ENCODE peak calls at places on chromosome 15, in five cellular contexts. X is gastrocnemius medialis, P is A549, Y is neuronal stem cell, V is fibroblast of lung. M is an unnamed sample.
A peak's percentile ranks its signal among the peaks of the same experiment; 100 is the strongest.

GRCh38 chr15:99014803-99015676 is 7.4 kb upstream of the PGPEP1L start:
- DNase-seq in X (peak; percentile 85), P (peak; percentile 77), Y (peak; percentile 78), V (peak; percentile 77), M (peak; percentile 78)

GRCh38 chr15:29674661-29675533 is 147.4 kb downstream of the TJP1 start:
- DNase-seq in X (no peak), P (peak; percentile 96), Y (peak; percentile 76), V (peak; percentile 71), M (peak; percentile 69)

GRCh38 chr15:55799287-55800212 is 56.6 kb upstream of the PRTG start:
- DNase-seq in X (no peak), P (peak; percentile 63), Y (peak; percentile 69), V (peak; percentile 49), M (no peak)

GRCh38 chr15:100595964-100596363 is 6.0 kb downstream of the LINS1 start:
- DNase-seq in X (no peak), P (no peak), Y (no peak), V (no peak), M (no peak)

GRCh38 chr15:67110958-67111864 is 45.8 kb downstream of the SMAD3 start:
- DNase-seq in X (no peak), P (no peak), Y (no peak), V (peak; percentile 55), M (no peak)

GRCh38 chr15:31273258-31273941 is 53.2 kb upstream of the KLF13 start:
- DNase-seq in X (no peak), P (no peak), Y (no peak), V (no peak), M (no peak)

GRCh38 chr15:59005579-59005978 is 18.1 kb downstream of the RNF111 start:
- DNase-seq in X (no peak), P (no peak), Y (no peak), V (no peak), M (no peak)

GRCh38 chr15:82714026-82714425 is 4.4 kb upstream of the AP3B2 start:
- DNase-seq in X (no peak), P (no peak), Y (no peak), V (no peak), M (no peak)

GRCh38 chr15:23877502-23878412 is 190.7 kb upstream of the NDN start:
- DNase-seq in X (no peak), P (peak; percentile 79), Y (peak; percentile 65), V (peak; percentile 4), M (no peak)

GRCh38 chr15:73383310-73384185 is 14.8 kb upstream of the HCN4 start:
- DNase-seq in X (no peak), P (no peak), Y (no peak), V (no peak), M (no peak)

GRCh38 chr15:100810831-100811230 is 68.8 kb upstream of the ALDH1A3 start:
- DNase-seq in X (no peak), P (no peak), Y (no peak), V (no peak), M (no peak)

GRCh38 chr15:26098801-26099200 is 235.7 kb upstream of the ATP10A start:
- DNase-seq in X (no peak), P (no peak), Y (no peak), V (no peak), M (no peak)

GRCh38 chr15:67948215-67948614 is 105.9 kb upstream of the PIAS1 start:
- DNase-seq in X (no peak), P (no peak), Y (no peak), V (no peak), M (no peak)

GRCh38 chr15:35381328-35381727 is 164.6 kb downstream of the DPH6 start:
- DNase-seq in X (no peak), P (no peak), Y (no peak), V (no peak), M (no peak)

GRCh38 chr15:69926721-69927120 is 171.0 kb downstream of the TLE3 start:
- DNase-seq in X (no peak), P (no peak), Y (no peak), V (no peak), M (no peak)

GRCh38 chr15:26662226-26662750 is 110.6 kb downstream of the GABRB3 start:
- DNase-seq in X (no peak), P (no peak), Y (no peak), V (no peak), M (no peak)

GRCh38 chr15:29670945-29671307 is 151.3 kb downstream of the TJP1 start:
- DNase-seq in X (no peak), P (peak; percentile 99), Y (no peak), V (peak; percentile 83), M (no peak)

GRCh38 chr15:99981223-99981647 is 248.0 kb upstream of the LYSMD4 start:
- DNase-seq in X (no peak), P (no peak), Y (no peak), V (peak; percentile 25), M (no peak)

GRCh38 chr15:73022156-73022555 is 30.1 kb upstream of the NEO1 start:
- DNase-seq in X (no peak), P (no peak), Y (no peak), V (peak; percentile 38), M (no peak)

GRCh38 chr15:101676965-101677364 is 24.8 kb upstream of the TM2D3 start:
- DNase-seq in X (no peak), P (no peak), Y (no peak), V (peak; percentile 7), M (no peak)

GRCh38 chr15:33968224-33968623 is at the start of gene CHRM5:
- DNase-seq in X (no peak), P (no peak), Y (no peak), V (no peak), M (no peak)

GRCh38 chr15:31337352-31338031 is 10.9 kb downstream of the KLF13 start:
- DNase-seq in X (no peak), P (no peak), Y (no peak), V (no peak), M (no peak)

GRCh38 chr15:70202756-70203155 is 105.0 kb upstream of the TLE3 start:
- DNase-seq in X (no peak), P (no peak), Y (no peak), V (peak; percentile 53), M (no peak)

GRCh38 chr15:65421360-65422215 is 1.2 kb downstream of the IGDCC4 start:
- DNase-seq in X (peak; percentile 31), P (no peak), Y (peak; percentile 97), V (peak; percentile 89), M (no peak)

GRCh38 chr15:69531302-69532027 is 78.8 kb downstream of the RPLP1 start:
- DNase-seq in X (no peak), P (no peak), Y (no peak), V (peak; percentile 17), M (no peak)

GRCh38 chr15:39585394-39585841 is 4.5 kb downstream of the THBS1 start:
- DNase-seq in X (no peak), P (no peak), Y (no peak), V (peak; percentile 7), M (no peak)
- H3K4me1 ChIP-seq in X (no peaks in the 10 kb centered on the region), P (peaks cover 26% of the 10 kb centered on the region), Y (peaks cover 19% of the 10 kb centered on the region), V (peaks cover 9% of the 10 kb centered on the region), M (no peaks in the 10 kb centered on the region)

DNA sequence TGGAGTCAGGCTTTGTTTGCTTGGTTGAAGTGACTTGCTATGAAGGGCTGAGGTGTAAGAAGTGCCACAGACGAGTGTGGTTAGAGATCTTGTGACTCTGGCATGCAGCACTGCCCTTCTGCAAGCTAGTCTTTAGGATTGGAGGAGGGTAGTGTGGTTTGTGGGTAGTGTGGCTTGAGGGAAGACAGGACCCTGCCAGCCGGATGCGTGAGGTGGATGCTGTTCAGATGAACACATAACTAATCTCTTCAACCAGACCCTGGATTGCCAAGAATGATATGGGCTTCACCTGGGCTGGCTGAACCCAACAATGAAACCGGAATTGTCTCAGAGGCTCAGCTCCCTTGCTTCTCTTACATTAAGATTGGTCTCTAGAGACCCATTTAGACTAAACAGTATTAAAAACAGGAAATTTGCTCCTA is 32.7 kb downstream of the STARD9 start:
- DNase-seq in X (no peak), P (no peak), Y (no peak), V (peak; percentile 75), M (no peak)
- H3K4me1 ChIP-seq in X (peaks cover 26% of the 10 kb centered on the region), P (no peaks in the 10 kb centered on the region), Y (peaks cover 4% of the 10 kb centered on the region), V (peaks cover 4% of the 10 kb centered on the region), M (peaks cover 11% of the 10 kb centered on the region)

GRCh38 chr15:71612869-71613268 is 197.5 kb upstream of the NR2E3 start:
- DNase-seq in X (no peak), P (no peak), Y (no peak), V (no peak), M (no peak)
- H3K4me1 ChIP-seq in X (peaks cover 10% of the 10 kb centered on the region), P (peaks cover 27% of the 10 kb centered on the region), Y (peaks cover 36% of the 10 kb centered on the region), V (no peaks in the 10 kb centered on the region), M (peaks cover 3% of the 10 kb centered on the region)

GRCh38 chr15:78457101-78457500 is 19.1 kb downstream of the IREB2 start:
- DNase-seq in X (no peak), P (peak; percentile 45), Y (no peak), V (peak; percentile 67), M (no peak)
- H3K4me1 ChIP-seq in X (peaks cover 84% of the 10 kb centered on the region), P (peaks cover 54% of the 10 kb centered on the region), Y (no peaks in the 10 kb centered on the region), V (peaks cover 6% of the 10 kb centered on the region), M (peaks cover 4% of the 10 kb centered on the region)

GRCh38 chr15:62904041-62904440 is 138.5 kb upstream of the TPM1 start:
- DNase-seq in X (no peak), P (no peak), Y (no peak), V (no peak), M (no peak)
- H3K4me1 ChIP-seq in X (peaks cover 28% of the 10 kb centered on the region), P (peaks cover 39% of the 10 kb centered on the region), Y (peaks cover 8% of the 10 kb centered on the region), V (no peaks in the 10 kb centered on the region), M (no peaks in the 10 kb centered on the region)

GRCh38 chr15:85690546-85691226 is 104.0 kb downstream of the KLHL25 start:
- DNase-seq in X (no peak), P (no peak), Y (no peak), V (no peak), M (no peak)
- H3K4me1 ChIP-seq in X (peaks cover 32% of the 10 kb centered on the region), P (no peaks in the 10 kb centered on the region), Y (peaks cover 22% of the 10 kb centered on the region), V (no peaks in the 10 kb centered on the region), M (no peaks in the 10 kb centered on the region)

GRCh38 chr15:60535265-60535664 is 56.3 kb upstream of the ICE2 start:
- DNase-seq in X (no peak), P (no peak), Y (no peak), V (no peak), M (no peak)
- H3K4me1 ChIP-seq in X (peaks cover 86% of the 10 kb centered on the region), P (no peaks in the 10 kb centered on the region), Y (no peaks in the 10 kb centered on the region), V (no peaks in the 10 kb centered on the region), M (no peaks in the 10 kb centered on the region)

GRCh38 chr15:63476229-63476632 is 28.2 kb upstream of the USP3 start:
- DNase-seq in X (no peak), P (peak; percentile 98), Y (no peak), V (peak; percentile 99), M (no peak)

GRCh38 chr15:63473999-63474809 is 30.2 kb upstream of the USP3 start:
- DNase-seq in X (no peak), P (peak; percentile 95), Y (no peak), V (peak; percentile 81), M (no peak)

GRCh38 chr15:63473749-63473998 is 30.7 kb upstream of the USP3 start:
- DNase-seq in X (no peak), P (no peak), Y (no peak), V (no peak), M (no peak)

GRCh38 chr15:63474810-63475316 is 29.5 kb upstream of the USP3 start:
- DNase-seq in X (no peak), P (peak; percentile 86), Y (no peak), V (no peak), M (no peak)

DNA sequence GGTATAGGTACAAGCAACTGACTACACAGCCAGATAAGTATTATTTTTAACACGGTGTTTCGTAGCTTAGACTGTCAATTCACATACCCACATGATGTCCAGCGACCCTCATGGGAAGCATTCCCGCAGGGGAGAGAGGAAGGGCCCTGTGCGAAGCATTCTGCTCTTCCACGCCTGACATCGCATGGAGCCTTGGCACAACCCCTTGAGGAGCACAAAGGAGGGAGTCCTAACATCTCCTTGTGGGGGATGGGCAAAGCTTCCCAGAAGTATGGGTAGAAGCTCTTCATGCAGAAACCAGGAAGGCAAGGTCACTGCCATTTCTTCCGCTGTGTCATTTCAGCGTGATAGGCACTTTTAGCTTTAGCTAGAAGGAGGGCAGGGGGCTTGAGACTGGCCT is 28.7 kb upstream of the USP3 start:
- DNase-seq in X (no peak), P (peak; percentile 41), Y (no peak), V (no peak), M (no peak)
- H3K4me1 ChIP-seq in X (peaks cover 5% of the 10 kb centered on the region), P (peaks cover 74% of the 10 kb centered on the region), Y (peaks cover 27% of the 10 kb centered on the region), V (peaks cover 41% of the 10 kb centered on the region), M (peaks cover 6% of the 10 kb centered on the region)

M was measured in ascending aorta.